ENCODE peak calls at places on chromosomes 13 and 19, in nine cellular contexts. H is psoas muscle; C is stimulated activated CD4-positive, alpha-beta T cell treated with anti-CD3 and anti-CD28 coated beads, Interleukin-2, amount 100 ng/mL, for 48 hours; V is stimulated activated CD8-positive, alpha-beta memory T cell treated with anti-CD3 and anti-CD28 coated beads, Interleukin-15, amount 100 ng/mL, for 4 hours; P is T-helper 1 cell; J is Right ventricle myocardium superior; W is GM12865; D is hepatic stellate cell; Q is neural crest cell. A is an unnamed sample.

GRCh38 chr19:15159251-15159650 is 41.5 kb downstream of the NOTCH3 start:
- DNase-seq in Q (no peak), C (no peak), V (no peak), D (no peak), J (no peak), P (no peak), H (no peak), W (peak), A (peak)

GRCh38 chr19:6211632-6212402 is 68.0 kb downstream of the MLLT1 start:
- DNase-seq in C (no peak), V (no peak), D (no peak), Q (no peak), P (no peak), J (peak), W (no peak), H (no peak), A (no peak)

GRCh38 chr13:109331898-109332297 is 454.5 kb downstream of the IRS2 start:
- DNase-seq in D (no peak), W (no peak), Q (no peak), V (no peak), H (no peak), J (no peak), P (no peak), C (no peak), A (peak)

GRCh38 chr19:2495651-2496316 is 19.9 kb downstream of the GADD45B start:
- DNase-seq in V (no peak), J (peak), P (no peak), H (no peak), C (no peak), W (no peak), Q (no peak), D (peak), A (peak)

GRCh38 chr19:57807541-57807940 is 7.2 kb downstream of the ZNF552 start:
- DNase-seq in C (no peak), P (no peak), Q (no peak), J (no peak), D (no peak), V (no peak), H (no peak), W (no peak), A (no peak)

GRCh38 chr19:35822579-35822978 is 9.9 kb upstream of the PRODH2 start:
- DNase-seq in C (no peak), J (no peak), D (no peak), W (no peak), V (no peak), P (no peak), Q (no peak), H (no peak), A (no peak)

GRCh38 chr13:66995366-66995663 is 234.8 kb downstream of the PCDH9 start:
- DNase-seq in H (no peak), D (no peak), J (no peak), V (no peak), P (no peak), W (peak), Q (no peak), C (no peak), A (no peak)

GRCh38 chr13:32734511-32734910 is 148.3 kb downstream of the PDS5B start:
- DNase-seq in C (no peak), J (no peak), D (no peak), H (no peak), P (no peak), W (no peak), V (no peak), Q (no peak), A (peak)

GRCh38 chr13:49840667-49841066 is 48.2 kb upstream of the KPNA3 start:
- DNase-seq in V (no peak), H (no peak), W (no peak), Q (no peak), D (no peak), J (no peak), P (no peak), C (no peak), A (no peak)

GRCh38 chr19:29379257-29379986 is 146.4 kb upstream of the VSTM2B start:
- DNase-seq in J (no peak), H (no peak), D (no peak), Q (no peak), W (no peak), P (no peak), C (no peak), V (no peak), A (no peak)

GRCh38 chr19:558770-559439 is 13.5 kb upstream of the BSG start:
- DNase-seq in W (no peak), C (no peak), P (no peak), J (peak), D (no peak), H (no peak), Q (no peak), V (no peak), A (no peak)

GRCh38 chr19:13723206-13723605 is 41.1 kb upstream of the MRI1 start:
- DNase-seq in W (no peak), Q (no peak), C (no peak), P (no peak), H (no peak), V (no peak), D (no peak), J (no peak), A (peak)

GRCh38 chr19:44943801-44944249 is 1.8 kb downstream of the APOC4 start:
- DNase-seq in V (no peak), H (peak), Q (no peak), J (peak), D (no peak), C (no peak), W (peak), P (no peak), A (no peak)

GRCh38 chr19:38596057-38596981 is 21.4 kb downstream of the MAP4K1 start:
- DNase-seq in H (peak), C (peak), W (no peak), Q (peak), D (no peak), P (no peak), J (no peak), V (no peak), A (no peak)

GRCh38 chr13:59834801-59835200 is 328.9 kb downstream of the DIAPH3 start:
- DNase-seq in V (no peak), D (no peak), W (no peak), H (no peak), J (no peak), C (no peak), Q (no peak), P (no peak), A (peak)

GRCh38 chr13:24997367-24997967 is 98.5 kb upstream of the PABPC3 start:
- DNase-seq in C (peak), P (no peak), V (no peak), Q (peak), W (peak), H (no peak), D (peak), J (no peak), A (peak)

A was measured in A172.